ENCODE peak calls at places on chromosome 10, in five cellular contexts. One of them, this sample, is unnamed.

GRCh38 chr10:21172774-21173432 is 275.8 kb upstream of the NEBL start:
- DNase-seq in ovary: no peak
- DNase-seq in upper lobe of left lung: peak; percentile 86
- DNase-seq in A549: no peak
- DNase-seq in transverse colon: peak; percentile 17
- DNase-seq in this sample: peak; percentile 24

GRCh38 chr10:119942973-119943372 is 50.4 kb downstream of the SEC23IP start:
- DNase-seq in ovary: no peak
- DNase-seq in transverse colon: no peak
- DNase-seq in upper lobe of left lung: no peak
- DNase-seq in A549: no peak
- DNase-seq in this sample: no peak

GRCh38 chr10:132136097-132136521 is 50.6 kb upstream of the DPYSL4 start:
- DNase-seq in A549: no peak
- DNase-seq in ovary: no peak
- DNase-seq in transverse colon: no peak
- DNase-seq in upper lobe of left lung: no peak
- DNase-seq in this sample: no peak

GRCh38 chr10:85319150-85319549 is 990.8 kb downstream of the CCSER2 start:
- DNase-seq in ovary: no peak
- DNase-seq in upper lobe of left lung: no peak
- DNase-seq in A549: peak; percentile 9
- DNase-seq in transverse colon: no peak
- DNase-seq in this sample: no peak

GRCh38 chr10:9096288-9096687 is 1041.8 kb downstream of the GATA3 start:
- DNase-seq in upper lobe of left lung: no peak
- DNase-seq in transverse colon: no peak
- DNase-seq in A549: no peak
- DNase-seq in ovary: no peak
- DNase-seq in this sample: no peak

GRCh38 chr10:23338155-23338828 is 6.3 kb downstream of the C10orf67 start:
- DNase-seq in transverse colon: no peak
- DNase-seq in upper lobe of left lung: no peak
- DNase-seq in ovary: no peak
- DNase-seq in A549: peak; percentile 21
- DNase-seq in this sample: no peak

GRCh38 chr10:85545874-85546273 is 820.7 kb downstream of the GRID1 start:
- DNase-seq in ovary: no peak
- DNase-seq in transverse colon: no peak
- DNase-seq in upper lobe of left lung: no peak
- DNase-seq in A549: no peak
- DNase-seq in this sample: no peak

GRCh38 chr10:323651-324293 is 188.5 kb downstream of the ZMYND11 start:
- DNase-seq in upper lobe of left lung: peak; percentile 87
- DNase-seq in ovary: peak; percentile 80
- DNase-seq in A549: peak; percentile 81
- DNase-seq in transverse colon: peak; percentile 52
- DNase-seq in this sample: peak; percentile 46

GRCh38 chr10:59622320-59622901 is 87.2 kb downstream of the SLC16A9 start:
- DNase-seq in ovary: no peak
- DNase-seq in upper lobe of left lung: peak; percentile 87
- DNase-seq in A549: peak; percentile 65
- DNase-seq in transverse colon: peak; percentile 42
- DNase-seq in this sample: no peak

GRCh38 chr10:21514101-21514807 is 11.2 kb downstream of the SKIDA1 start:
- DNase-seq in A549: no peak
- DNase-seq in transverse colon: no peak
- DNase-seq in upper lobe of left lung: no peak
- DNase-seq in ovary: no peak
- DNase-seq in this sample: no peak

GRCh38 chr10:96334888-96335526 is 23.8 kb downstream of the OPALIN start:
- DNase-seq in ovary: no peak
- DNase-seq in transverse colon: no peak
- DNase-seq in A549: peak; percentile 55
- DNase-seq in upper lobe of left lung: no peak
- DNase-seq in this sample: no peak

GRCh38 chr10:75662715-75663114 is 231.3 kb downstream of the LRMDA start:
- DNase-seq in A549: no peak
- DNase-seq in ovary: peak; percentile 75
- DNase-seq in transverse colon: peak; percentile 37
- DNase-seq in upper lobe of left lung: no peak
- DNase-seq in this sample: peak; percentile 65

GRCh38 chr10:12417341-12417740 is 68.0 kb downstream of the CAMK1D start:
- DNase-seq in transverse colon: no peak
- DNase-seq in A549: no peak
- DNase-seq in upper lobe of left lung: peak; percentile 24
- DNase-seq in ovary: no peak
- DNase-seq in this sample: peak; percentile 56

GRCh38 chr10:46520941-46521340 is 35.5 kb downstream of the GPRIN2 start:
- DNase-seq in transverse colon: peak; percentile 10
- DNase-seq in A549: no peak
- DNase-seq in ovary: peak; percentile 8
- DNase-seq in upper lobe of left lung: peak; percentile 43
- DNase-seq in this sample: peak; percentile 7

GRCh38 chr10:63720072-63720537 is 198.9 kb downstream of the REEP3 start:
- DNase-seq in transverse colon: peak; percentile 56
- DNase-seq in upper lobe of left lung: no peak
- DNase-seq in A549: peak; percentile 57
- DNase-seq in ovary: no peak
- DNase-seq in this sample: no peak

GRCh38 chr10:106226123-106226522 is 938.4 kb downstream of the SORCS1 start:
- DNase-seq in transverse colon: no peak
- DNase-seq in upper lobe of left lung: no peak
- DNase-seq in A549: no peak
- DNase-seq in ovary: no peak
- DNase-seq in this sample: no peak

GRCh38 chr10:47160967-47161366 is 139.0 kb upstream of the GDF10 start:
- DNase-seq in upper lobe of left lung: no peak
- DNase-seq in A549: no peak
- DNase-seq in transverse colon: no peak
- DNase-seq in ovary: no peak
- DNase-seq in this sample: no peak

GRCh38 chr10:114538544-114538906 is 119.5 kb downstream of the ABLIM1 start:
- DNase-seq in A549: no peak
- DNase-seq in upper lobe of left lung: no peak
- DNase-seq in ovary: no peak
- DNase-seq in transverse colon: peak; percentile 85
- DNase-seq in this sample: no peak

GRCh38 chr10:91887075-91887899 is 22.0 kb downstream of the FGFBP3 start:
- DNase-seq in A549: peak; percentile 37
- DNase-seq in upper lobe of left lung: peak; percentile 87
- DNase-seq in transverse colon: peak; percentile 15
- DNase-seq in ovary: peak; percentile 68
- DNase-seq in this sample: peak; percentile 41

GRCh38 chr10:47311900-47312662 is 10.2 kb upstream of the GDF2 start:
- DNase-seq in ovary: peak; percentile 37
- DNase-seq in upper lobe of left lung: peak; percentile 92
- DNase-seq in A549: peak; percentile 76
- DNase-seq in transverse colon: peak; percentile 85
- DNase-seq in this sample: peak; percentile 66

GRCh38 chr10:96090463-96090800 is 39.7 kb upstream of the ZNF518A start:
- DNase-seq in ovary: no peak
- DNase-seq in upper lobe of left lung: no peak
- DNase-seq in transverse colon: peak; percentile 8
- DNase-seq in A549: no peak
- DNase-seq in this sample: no peak

GRCh38 chr10:35447693-35448407 is 111.5 kb downstream of the CCNY start:
- DNase-seq in transverse colon: peak; percentile 35
- DNase-seq in A549: peak; percentile 53
- DNase-seq in ovary: no peak
- DNase-seq in upper lobe of left lung: no peak
- DNase-seq in this sample: no peak

GRCh38 chr10:97454330-97455036 is 8.5 kb downstream of the ZDHHC16 start:
- DNase-seq in ovary: peak; percentile 30
- DNase-seq in A549: no peak
- DNase-seq in transverse colon: no peak
- DNase-seq in upper lobe of left lung: no peak
- DNase-seq in this sample: no peak

GRCh38 chr10:51707392-51707791 is 8.0 kb upstream of the CSTF2T start:
- DNase-seq in transverse colon: no peak
- DNase-seq in upper lobe of left lung: no peak
- DNase-seq in A549: no peak
- DNase-seq in ovary: no peak
- DNase-seq in this sample: no peak

GRCh38 chr10:133315847-133316246 is 7.1 kb downstream of the ZNF511 start:
- DNase-seq in ovary: no peak
- DNase-seq in upper lobe of left lung: no peak
- DNase-seq in transverse colon: no peak
- DNase-seq in A549: peak; percentile 82
- DNase-seq in this sample: no peak

GRCh38 chr10:121935702-121936101 is 7.9 kb upstream of the ATE1 start:
- DNase-seq in transverse colon: peak; percentile 76
- DNase-seq in A549: peak; percentile 91
- DNase-seq in upper lobe of left lung: no peak
- DNase-seq in ovary: no peak
- DNase-seq in this sample: no peak
- TF ChIP-seq EP300 in transverse colon: peak; percentile 9
- TF ChIP-seq EP300 in A549: peak; percentile 15
- TF ChIP-seq EP300 in upper lobe of left lung: no peak
- TF ChIP-seq EP300 in ovary: no peak
- TF ChIP-seq EP300 in this sample: no peak

GRCh38 chr10:104260775-104261115 is 6.1 kb downstream of the GSTO1 start:
- DNase-seq in A549: no peak
- DNase-seq in transverse colon: no peak
- DNase-seq in ovary: no peak
- DNase-seq in upper lobe of left lung: no peak
- DNase-seq in this sample: no peak
- H3K4me1 ChIP-seq in A549: peaks cover 37% of the 10 kb centered on the region
- H3K4me1 ChIP-seq in transverse colon: peaks cover 59% of the 10 kb centered on the region
- H3K4me1 ChIP-seq in ovary: peaks cover 2% of the 10 kb centered on the region
- H3K4me1 ChIP-seq in upper lobe of left lung: peaks cover 54% of the 10 kb centered on the region
- H3K4me1 ChIP-seq in this sample: no peaks in the 10 kb centered on the region

GRCh38 chr10:122374859-122375721 is 582 bp downstream of the PLEKHA1 start:
- DNase-seq in ovary: peak; percentile 55
- DNase-seq in A549: peak; percentile 49
- DNase-seq in transverse colon: peak; percentile 71
- DNase-seq in upper lobe of left lung: peak; percentile 94
- DNase-seq in this sample: no peak
- TF ChIP-seq POLR2A in ovary: no peak
- TF ChIP-seq POLR2A in A549: no peak
- TF ChIP-seq POLR2A in transverse colon: peak; percentile 46
- TF ChIP-seq POLR2A in upper lobe of left lung: peak; percentile 33
- TF ChIP-seq POLR2A in this sample: no peak

DNA sequence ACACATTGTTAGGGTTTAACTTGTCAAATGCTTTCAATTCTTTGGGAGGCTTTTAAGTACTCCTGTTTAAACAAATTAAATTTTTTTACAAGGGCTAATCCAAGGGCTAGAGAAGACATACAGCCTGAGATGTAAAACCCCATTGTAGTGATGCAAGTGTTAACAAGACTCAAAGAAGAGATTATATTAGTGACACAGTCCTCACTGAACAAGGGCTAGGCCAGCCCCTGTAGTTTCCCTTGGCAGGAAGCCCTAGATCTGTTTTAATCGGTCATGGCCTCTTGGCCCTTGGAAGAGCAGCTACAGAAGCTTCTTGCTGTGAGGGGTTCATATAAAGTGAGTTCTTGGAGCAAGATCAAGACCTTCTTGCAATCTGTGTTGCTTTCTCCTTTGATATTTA is 1339.5 kb downstream of the XPNPEP1 start:
- DNase-seq in transverse colon: no peak
- DNase-seq in ovary: no peak
- DNase-seq in upper lobe of left lung: no peak
- DNase-seq in A549: no peak
- DNase-seq in this sample: no peak
- TF ChIP-seq EP300 in transverse colon: no peak
- TF ChIP-seq EP300 in ovary: no peak
- TF ChIP-seq EP300 in upper lobe of left lung: no peak
- TF ChIP-seq EP300 in A549: no peak
- TF ChIP-seq EP300 in this sample: no peak

DNA sequence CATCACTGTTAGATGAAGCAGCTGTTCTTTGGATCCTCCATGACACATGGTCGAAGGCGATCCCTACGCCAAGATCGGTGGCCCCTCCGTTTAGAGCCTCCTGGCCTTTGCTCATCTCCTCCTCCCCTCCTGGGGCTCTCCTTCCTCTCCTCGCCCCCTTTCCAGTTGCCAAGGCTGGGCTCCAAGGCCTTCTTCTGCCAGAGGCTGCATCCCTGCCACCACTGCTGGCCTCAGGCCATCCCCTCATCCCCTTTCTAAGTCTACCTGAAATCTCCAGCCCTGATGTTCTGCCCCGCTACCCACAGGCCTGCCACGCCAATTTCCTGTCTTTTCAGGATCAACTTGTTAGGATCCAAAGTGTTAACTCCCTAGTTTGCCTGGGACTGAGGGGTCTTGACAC is 265.1 kb upstream of the ZMIZ1 start:
- DNase-seq in A549: no peak
- DNase-seq in upper lobe of left lung: no peak
- DNase-seq in ovary: peak; percentile 19
- DNase-seq in transverse colon: no peak
- DNase-seq in this sample: no peak
- H3K4me1 ChIP-seq in A549: no peaks in the 10 kb centered on the region
- H3K4me1 ChIP-seq in upper lobe of left lung: peaks cover 29% of the 10 kb centered on the region
- H3K4me1 ChIP-seq in ovary: peaks cover 30% of the 10 kb centered on the region
- H3K4me1 ChIP-seq in transverse colon: peaks cover 31% of the 10 kb centered on the region
- H3K4me1 ChIP-seq in this sample: peaks cover 27% of the 10 kb centered on the region

GRCh38 chr10:102642553-102643345 is 1.5 kb upstream of the TRIM8 start:
- DNase-seq in upper lobe of left lung: peak; percentile 92
- DNase-seq in ovary: peak; percentile 64
- DNase-seq in transverse colon: peak; percentile 70
- DNase-seq in A549: peak; percentile 47
- DNase-seq in this sample: peak; percentile 81

GRCh38 chr10:102644646-102645387 is 538 bp downstream of the TRIM8 start:
- DNase-seq in upper lobe of left lung: peak; percentile 95
- DNase-seq in transverse colon: peak; percentile 89
- DNase-seq in A549: peak; percentile 90
- DNase-seq in ovary: peak; percentile 83
- DNase-seq in this sample: peak; percentile 76

GRCh38 chr10:102643346-102644065 is 773 bp upstream of the TRIM8 start:
- DNase-seq in A549: peak; percentile 78
- DNase-seq in ovary: peak; percentile 63
- DNase-seq in transverse colon: peak; percentile 67
- DNase-seq in upper lobe of left lung: peak; percentile 92
- DNase-seq in this sample: peak; percentile 48

GRCh38 chr10:102645388-102645740 is 1.1 kb downstream of the TRIM8 start:
- DNase-seq in A549: peak; percentile 74
- DNase-seq in upper lobe of left lung: no peak
- DNase-seq in ovary: peak; percentile 62
- DNase-seq in transverse colon: peak; percentile 80
- DNase-seq in this sample: peak; percentile 62

GRCh38 chr10:102644066-102644645 is at the start of gene TRIM8:
- DNase-seq in transverse colon: peak; percentile 69
- DNase-seq in upper lobe of left lung: peak; percentile 94
- DNase-seq in A549: peak; percentile 61
- DNase-seq in ovary: peak; percentile 49
- DNase-seq in this sample: no peak
- TF ChIP-seq POLR2A in transverse colon: peak; percentile 62
- TF ChIP-seq POLR2A in upper lobe of left lung: no peak
- TF ChIP-seq POLR2A in A549: peak; percentile 31
- TF ChIP-seq POLR2A in ovary: no peak
- TF ChIP-seq POLR2A in this sample: no peak

GRCh38 chr10:33777223-33777622 is 442.8 kb upstream of the NRP1 start:
- DNase-seq in ovary: no peak
- DNase-seq in upper lobe of left lung: no peak
- DNase-seq in transverse colon: no peak
- DNase-seq in A549: no peak
- DNase-seq in this sample: no peak
- TF ChIP-seq EP300 in ovary: no peak
- TF ChIP-seq EP300 in upper lobe of left lung: no peak
- TF ChIP-seq EP300 in transverse colon: no peak
- TF ChIP-seq EP300 in A549: no peak
- TF ChIP-seq EP300 in this sample: no peak